ENCODE peak calls at places on chromosomes 6 and 20, in six cellular contexts. C is choroid plexus epithelial cell; Q is ovary; K is stimulated activated CD4-positive, alpha-beta T cell treated with anti-CD3 and anti-CD28 coated beads, Interleukin-1b, Interleukin-23, amount 100 ng/mL, for 4 hours; M is pulmonary artery endothelial cell; F is non-pigmented ciliary epithelial cell. P is an unnamed sample.
A peak's percentile ranks its signal among the peaks of the same experiment; 100 is the strongest.

GRCh38 chr6:71364910-71365542 is 76.4 kb downstream of the OGFRL1 start:
- DNase-seq in C (peak; percentile 31), Q (no peak), K (no peak), M (no peak), F (no peak), P (no peak)

GRCh38 chr6:150537481-150537880 is 62.2 kb upstream of the PLEKHG1 start:
- DNase-seq in C (no peak), Q (no peak), K (no peak), M (no peak), F (no peak), P (no peak)

GRCh38 chr6:108768176-108768555 is 80.1 kb upstream of the ARMC2 start:
- DNase-seq in C (no peak), Q (no peak), K (no peak), M (no peak), F (no peak), P (no peak)

GRCh38 chr20:3166913-3167342 is 6.4 kb downstream of the LZTS3 start:
- DNase-seq in C (no peak), Q (peak; percentile 39), K (no peak), M (no peak), F (no peak), P (no peak)

GRCh38 chr6:11779308-11780096 is 899 bp upstream of the ADTRP start:
- DNase-seq in C (no peak), Q (no peak), K (no peak), M (no peak), F (no peak), P (no peak)

GRCh38 chr6:50927816-50928215 is 109.1 kb downstream of the TFAP2B start:
- DNase-seq in C (peak; percentile 66), Q (no peak), K (no peak), M (no peak), F (peak; percentile 77), P (no peak)

GRCh38 chr6:36545767-36546663 is 1.3 kb downstream of the STK38 start:
- DNase-seq in C (peak; percentile 50), Q (no peak), K (no peak), M (no peak), F (no peak), P (no peak)

GRCh38 chr6:42049116-42049809 is 1.1 kb upstream of the TAF8 start:
- DNase-seq in C (no peak), Q (peak; percentile 65), K (no peak), M (no peak), F (no peak), P (peak; percentile 38)

GRCh38 chr6:82569022-82569421 is 205.4 kb downstream of the TPBG start:
- DNase-seq in C (no peak), Q (no peak), K (no peak), M (no peak), F (no peak), P (no peak)

GRCh38 chr6:25337431-25337830 is 58.3 kb downstream of the CARMIL1 start:
- DNase-seq in C (no peak), Q (no peak), K (no peak), M (no peak), F (no peak), P (no peak)

GRCh38 chr20:59163641-59164530 is at the start of gene ZNF831:
- DNase-seq in C (no peak), Q (no peak), K (no peak), M (no peak), F (no peak), P (no peak)

GRCh38 chr6:134481953-134482352 is 164.0 kb upstream of the SGK1 start:
- DNase-seq in C (no peak), Q (no peak), K (no peak), M (no peak), F (no peak), P (no peak)

GRCh38 chr6:169785566-169785965 is 34.1 kb downstream of the ERMARD start:
- DNase-seq in C (no peak), Q (no peak), K (no peak), M (no peak), F (no peak), P (no peak)

GRCh38 chr20:44069203-44069931 is 117.6 kb downstream of the JPH2 start:
- DNase-seq in C (no peak), Q (peak; percentile 25), K (peak; percentile 25), M (no peak), F (no peak), P (no peak)

GRCh38 chr6:41779793-41780622 is at the start of gene FRS3:
- DNase-seq in C (peak; percentile 95), Q (peak; percentile 99), K (peak; percentile 100), M (peak; percentile 77), F (peak; percentile 68), P (peak; percentile 98)

GRCh38 chr6:78770766-78771165 is 96.6 kb upstream of the IRAK1BP1 start:
- DNase-seq in C (no peak), Q (no peak), K (no peak), M (no peak), F (no peak), P (no peak)

GRCh38 chr6:80366721-80367120 is 260.2 kb downstream of the BCKDHB start:
- DNase-seq in C (peak; percentile 90), Q (peak; percentile 81), K (no peak), M (peak; percentile 52), F (peak; percentile 13), P (peak; percentile 65)

GRCh38 chr20:25566821-25567220 is 18.5 kb downstream of the NINL start:
- DNase-seq in C (no peak), Q (no peak), K (no peak), M (no peak), F (no peak), P (no peak)

GRCh38 chr6:34601706-34602105 is 45.6 kb upstream of the SPDEF start:
- DNase-seq in C (no peak), Q (peak; percentile 47), K (no peak), M (no peak), F (no peak), P (no peak)

GRCh38 chr6:23633986-23634385 is 492.0 kb upstream of the NRSN1 start:
- DNase-seq in C (no peak), Q (no peak), K (no peak), M (no peak), F (no peak), P (no peak)

GRCh38 chr20:64216910-64217309 is 38.6 kb upstream of the PCMTD2 start:
- DNase-seq in C (no peak), Q (no peak), K (no peak), M (no peak), F (no peak), P (no peak)

GRCh38 chr20:61218886-61219480 is 33.1 kb upstream of the CDH4 start:
- DNase-seq in C (peak; percentile 11), Q (no peak), K (no peak), M (no peak), F (peak; percentile 6), P (no peak)

GRCh38 chr6:47669684-47670515 is 28.5 kb upstream of the ADGRF4 start:
- DNase-seq in C (peak; percentile 39), Q (no peak), K (no peak), M (no peak), F (no peak), P (no peak)

GRCh38 chr6:96626749-96627353 is 63.9 kb downstream of the FHL5 start:
- DNase-seq in C (peak; percentile 77), Q (no peak), K (no peak), M (no peak), F (peak; percentile 14), P (no peak)

GRCh38 chr6:81655696-81656095 is 96.8 kb downstream of the TENT5A start:
- DNase-seq in C (no peak), Q (no peak), K (no peak), M (no peak), F (no peak), P (no peak)

GRCh38 chr20:58921564-58921963 is 59.5 kb upstream of the NELFCD start:
- DNase-seq in C (no peak), Q (no peak), K (no peak), M (no peak), F (no peak), P (no peak)

GRCh38 chr6:148335582-148335981 is 7.1 kb upstream of the SASH1 start:
- DNase-seq in C (no peak), Q (no peak), K (no peak), M (no peak), F (no peak), P (no peak)

GRCh38 chr6:20028143-20028542 is 184.1 kb downstream of the MBOAT1 start:
- DNase-seq in C (no peak), Q (no peak), K (no peak), M (no peak), F (no peak), P (no peak)

GRCh38 chr6:38068854-38069253 is 249.3 kb downstream of the ZFAND3 start:
- DNase-seq in C (peak; percentile 17), Q (no peak), K (no peak), M (no peak), F (no peak), P (no peak)

GRCh38 chr6:163356324-163356723 is 58.2 kb upstream of the QKI start:
- DNase-seq in C (peak; percentile 87), Q (no peak), K (no peak), M (peak; percentile 68), F (peak; percentile 49), P (peak; percentile 75)

GRCh38 chr6:34934516-34934915 is 45.5 kb downstream of the ANKS1A start:
- DNase-seq in C (peak; percentile 90), Q (peak; percentile 95), K (no peak), M (peak; percentile 78), F (peak; percentile 9), P (peak; percentile 90)

GRCh38 chr6:132392292-132392691 is 9.0 kb downstream of the MOXD1 start:
- DNase-seq in C (no peak), Q (no peak), K (no peak), M (no peak), F (no peak), P (no peak)

GRCh38 chr20:3727333-3728035 is 5.0 kb upstream of the HSPA12B start:
- DNase-seq in C (peak; percentile 24), Q (no peak), K (no peak), M (no peak), F (no peak), P (no peak)

GRCh38 chr6:111113731-111114438 is 26.6 kb downstream of the SLC16A10 start:
- DNase-seq in C (peak; percentile 83), Q (peak; percentile 38), K (peak; percentile 18), M (no peak), F (peak; percentile 63), P (peak; percentile 44)

GRCh38 chr6:75528423-75528822 is 34.8 kb upstream of the FILIP1 start:
- DNase-seq in C (no peak), Q (no peak), K (no peak), M (no peak), F (no peak), P (no peak)

GRCh38 chr6:144758602-144759001 is 473.5 kb downstream of the UTRN start:
- DNase-seq in C (peak; percentile 64), Q (no peak), K (no peak), M (no peak), F (peak; percentile 5), P (no peak)

GRCh38 chr20:43900496-43900895 is 14.2 kb upstream of the TOX2 start:
- DNase-seq in C (no peak), Q (peak; percentile 48), K (no peak), M (no peak), F (no peak), P (no peak)

GRCh38 chr6:141244366-141244765 is 888.4 kb upstream of the GJE1 start:
- DNase-seq in C (no peak), Q (no peak), K (no peak), M (no peak), F (no peak), P (no peak)

GRCh38 chr6:128282956-128283355 is 237.4 kb downstream of the PTPRK start:
- DNase-seq in C (no peak), Q (no peak), K (no peak), M (no peak), F (no peak), P (no peak)

P was measured in left cardiac atrium.